ENCODE peak calls at places on chromosomes 13 and 19, in ten cellular contexts. One of them, this sample, is unnamed.

GRCh38 chr19:45275370-45275971 is 24.4 kb downstream of the MARK4 start:
- DNase-seq in HCT116: no peak
- DNase-seq in neural progenitor cell: no peak
- DNase-seq in neuronal stem cell: no peak
- DNase-seq in GM23248: no peak
- DNase-seq in IMR-90: peak
- DNase-seq in DND-41: no peak
- DNase-seq in mammary epithelial cell: no peak
- DNase-seq in SK-N-SH: peak
- DNase-seq in PC-9: no peak
- DNase-seq in this sample: no peak

GRCh38 chr13:113275387-113275786 is 21.7 kb upstream of the LAMP1 start:
- DNase-seq in HCT116: peak
- DNase-seq in SK-N-SH: peak
- DNase-seq in IMR-90: peak
- DNase-seq in mammary epithelial cell: peak
- DNase-seq in neural progenitor cell: peak
- DNase-seq in DND-41: peak
- DNase-seq in PC-9: peak
- DNase-seq in neuronal stem cell: no peak
- DNase-seq in GM23248: peak
- DNase-seq in this sample: peak

GRCh38 chr13:79540504-79540903 is 59.5 kb downstream of the NDFIP2 start:
- DNase-seq in IMR-90: no peak
- DNase-seq in GM23248: no peak
- DNase-seq in HCT116: no peak
- DNase-seq in mammary epithelial cell: no peak
- DNase-seq in neuronal stem cell: no peak
- DNase-seq in PC-9: no peak
- DNase-seq in neural progenitor cell: no peak
- DNase-seq in DND-41: no peak
- DNase-seq in SK-N-SH: no peak
- DNase-seq in this sample: no peak

GRCh38 chr19:54133312-54133956 is 4.1 kb upstream of the CNOT3 start:
- DNase-seq in SK-N-SH: no peak
- DNase-seq in neuronal stem cell: peak
- DNase-seq in GM23248: no peak
- DNase-seq in neural progenitor cell: peak
- DNase-seq in HCT116: peak
- DNase-seq in mammary epithelial cell: no peak
- DNase-seq in PC-9: peak
- DNase-seq in IMR-90: no peak
- DNase-seq in DND-41: no peak
- DNase-seq in this sample: peak

GRCh38 chr19:12544401-12544876 is 6.8 kb downstream of the ZNF564 start:
- DNase-seq in mammary epithelial cell: no peak
- DNase-seq in GM23248: peak
- DNase-seq in DND-41: no peak
- DNase-seq in IMR-90: peak
- DNase-seq in PC-9: no peak
- DNase-seq in SK-N-SH: no peak
- DNase-seq in neural progenitor cell: no peak
- DNase-seq in HCT116: no peak
- DNase-seq in neuronal stem cell: no peak
- DNase-seq in this sample: no peak

GRCh38 chr13:46160474-46161066 is 21.4 kb downstream of the LCP1 start:
- DNase-seq in PC-9: no peak
- DNase-seq in DND-41: peak
- DNase-seq in IMR-90: peak
- DNase-seq in SK-N-SH: peak
- DNase-seq in mammary epithelial cell: peak
- DNase-seq in neural progenitor cell: peak
- DNase-seq in GM23248: peak
- DNase-seq in neuronal stem cell: peak
- DNase-seq in HCT116: peak
- DNase-seq in this sample: no peak

GRCh38 chr13:106661236-106661635 is 93.3 kb upstream of the ARGLU1 start:
- DNase-seq in HCT116: no peak
- DNase-seq in DND-41: no peak
- DNase-seq in IMR-90: no peak
- DNase-seq in neural progenitor cell: peak
- DNase-seq in mammary epithelial cell: no peak
- DNase-seq in SK-N-SH: no peak
- DNase-seq in PC-9: no peak
- DNase-seq in neuronal stem cell: peak
- DNase-seq in GM23248: no peak
- DNase-seq in this sample: no peak

GRCh38 chr19:44757735-44758505 is 9.4 kb downstream of the BCL3 start:
- DNase-seq in SK-N-SH: peak
- DNase-seq in neuronal stem cell: peak
- DNase-seq in DND-41: no peak
- DNase-seq in mammary epithelial cell: no peak
- DNase-seq in HCT116: no peak
- DNase-seq in IMR-90: peak
- DNase-seq in neural progenitor cell: peak
- DNase-seq in GM23248: no peak
- DNase-seq in PC-9: no peak
- DNase-seq in this sample: peak

GRCh38 chr13:63541336-63541735 is 2125.7 kb upstream of the PCDH20 start:
- DNase-seq in neuronal stem cell: no peak
- DNase-seq in neural progenitor cell: no peak
- DNase-seq in IMR-90: no peak
- DNase-seq in PC-9: no peak
- DNase-seq in HCT116: no peak
- DNase-seq in mammary epithelial cell: no peak
- DNase-seq in DND-41: no peak
- DNase-seq in GM23248: no peak
- DNase-seq in SK-N-SH: no peak
- DNase-seq in this sample: no peak

GRCh38 chr19:1855828-1856255 is 7.5 kb downstream of the KLF16 start:
- DNase-seq in mammary epithelial cell: no peak
- DNase-seq in SK-N-SH: no peak
- DNase-seq in neural progenitor cell: no peak
- DNase-seq in HCT116: no peak
- DNase-seq in GM23248: peak
- DNase-seq in IMR-90: peak
- DNase-seq in neuronal stem cell: no peak
- DNase-seq in PC-9: no peak
- DNase-seq in DND-41: no peak
- DNase-seq in this sample: no peak

GRCh38 chr13:110689041-110689440 is 16.9 kb downstream of the CARS2 start:
- DNase-seq in SK-N-SH: no peak
- DNase-seq in GM23248: no peak
- DNase-seq in IMR-90: no peak
- DNase-seq in PC-9: no peak
- DNase-seq in neural progenitor cell: no peak
- DNase-seq in mammary epithelial cell: no peak
- DNase-seq in HCT116: no peak
- DNase-seq in neuronal stem cell: no peak
- DNase-seq in DND-41: no peak
- DNase-seq in this sample: no peak

GRCh38 chr19:34577531-34578101 is 96.1 kb downstream of the WTIP start:
- DNase-seq in neuronal stem cell: no peak
- DNase-seq in SK-N-SH: peak
- DNase-seq in GM23248: peak
- DNase-seq in IMR-90: no peak
- DNase-seq in HCT116: no peak
- DNase-seq in neural progenitor cell: peak
- DNase-seq in DND-41: no peak
- DNase-seq in mammary epithelial cell: no peak
- DNase-seq in PC-9: no peak
- DNase-seq in this sample: peak

GRCh38 chr19:7658219-7658686 is 10.6 kb upstream of the RETN start:
- DNase-seq in mammary epithelial cell: no peak
- DNase-seq in SK-N-SH: no peak
- DNase-seq in GM23248: peak
- DNase-seq in neural progenitor cell: peak
- DNase-seq in IMR-90: no peak
- DNase-seq in HCT116: no peak
- DNase-seq in neuronal stem cell: no peak
- DNase-seq in PC-9: no peak
- DNase-seq in DND-41: peak
- DNase-seq in this sample: no peak

GRCh38 chr19:17172624-17173345 is 42.4 kb upstream of the USE1 start:
- DNase-seq in DND-41: no peak
- DNase-seq in IMR-90: no peak
- DNase-seq in PC-9: peak
- DNase-seq in SK-N-SH: no peak
- DNase-seq in neural progenitor cell: no peak
- DNase-seq in HCT116: no peak
- DNase-seq in GM23248: no peak
- DNase-seq in mammary epithelial cell: no peak
- DNase-seq in neuronal stem cell: no peak
- DNase-seq in this sample: no peak

DNA sequence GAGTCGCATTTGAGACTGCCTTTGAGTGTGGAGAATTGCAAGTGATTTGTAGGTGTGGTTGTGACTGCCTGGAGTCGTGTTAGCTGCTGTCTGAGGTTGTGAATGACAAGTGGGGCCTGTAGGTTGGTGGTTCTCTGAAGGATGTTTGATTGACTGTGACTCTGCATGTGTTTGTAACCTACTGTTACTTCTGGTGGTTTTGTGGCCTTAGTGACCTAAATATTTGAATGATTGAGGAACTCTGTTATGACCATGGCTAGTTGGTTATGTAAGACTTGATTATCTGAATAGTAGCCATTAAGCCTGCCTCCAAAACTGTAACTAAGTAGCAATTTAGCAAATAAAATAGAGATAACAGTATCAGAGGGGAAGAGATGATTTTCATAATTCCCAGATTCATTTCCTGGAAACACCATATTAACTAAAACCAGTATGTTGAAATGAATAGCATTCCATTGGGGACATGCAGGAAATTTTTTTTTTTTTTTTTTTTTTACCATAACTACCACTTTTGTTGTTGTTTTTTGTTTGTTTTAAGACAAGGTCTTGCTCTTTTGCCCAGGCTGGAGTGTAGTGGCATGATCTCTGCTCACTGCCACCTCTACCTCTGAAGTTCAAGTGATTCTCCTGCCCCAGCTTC is 846 bp downstream of the ZNF382 start:
- DNase-seq in HCT116: no peak
- DNase-seq in mammary epithelial cell: peak
- DNase-seq in neural progenitor cell: no peak
- DNase-seq in GM23248: no peak
- DNase-seq in DND-41: no peak
- DNase-seq in IMR-90: no peak
- DNase-seq in neuronal stem cell: peak
- DNase-seq in SK-N-SH: no peak
- DNase-seq in PC-9: no peak
- DNase-seq in this sample: no peak
- H2AFZ ChIP-seq in HCT116: no peak
- H2AFZ ChIP-seq in mammary epithelial cell: peak
- H2AFZ ChIP-seq in neural progenitor cell: peak
- H2AFZ ChIP-seq in GM23248: peak
- H2AFZ ChIP-seq in DND-41: peak
- H2AFZ ChIP-seq in IMR-90: peak
- H2AFZ ChIP-seq in neuronal stem cell: peak
- H2AFZ ChIP-seq in SK-N-SH: peak
- H2AFZ ChIP-seq in PC-9: no peak
- H2AFZ ChIP-seq in this sample: no peak

GRCh38 chr19:41443813-41444455 is 978 bp downstream of the ERICH4 start:
- DNase-seq in DND-41: no peak
- DNase-seq in mammary epithelial cell: no peak
- DNase-seq in PC-9: no peak
- DNase-seq in SK-N-SH: no peak
- DNase-seq in IMR-90: no peak
- DNase-seq in neural progenitor cell: no peak
- DNase-seq in neuronal stem cell: no peak
- DNase-seq in GM23248: no peak
- DNase-seq in HCT116: no peak
- DNase-seq in this sample: no peak
- H2AFZ ChIP-seq in DND-41: no peak
- H2AFZ ChIP-seq in mammary epithelial cell: no peak
- H2AFZ ChIP-seq in PC-9: no peak
- H2AFZ ChIP-seq in SK-N-SH: no peak
- H2AFZ ChIP-seq in IMR-90: no peak
- H2AFZ ChIP-seq in neural progenitor cell: no peak
- H2AFZ ChIP-seq in neuronal stem cell: no peak
- H2AFZ ChIP-seq in GM23248: no peak
- H2AFZ ChIP-seq in HCT116: no peak
- H2AFZ ChIP-seq in this sample: no peak

DNA sequence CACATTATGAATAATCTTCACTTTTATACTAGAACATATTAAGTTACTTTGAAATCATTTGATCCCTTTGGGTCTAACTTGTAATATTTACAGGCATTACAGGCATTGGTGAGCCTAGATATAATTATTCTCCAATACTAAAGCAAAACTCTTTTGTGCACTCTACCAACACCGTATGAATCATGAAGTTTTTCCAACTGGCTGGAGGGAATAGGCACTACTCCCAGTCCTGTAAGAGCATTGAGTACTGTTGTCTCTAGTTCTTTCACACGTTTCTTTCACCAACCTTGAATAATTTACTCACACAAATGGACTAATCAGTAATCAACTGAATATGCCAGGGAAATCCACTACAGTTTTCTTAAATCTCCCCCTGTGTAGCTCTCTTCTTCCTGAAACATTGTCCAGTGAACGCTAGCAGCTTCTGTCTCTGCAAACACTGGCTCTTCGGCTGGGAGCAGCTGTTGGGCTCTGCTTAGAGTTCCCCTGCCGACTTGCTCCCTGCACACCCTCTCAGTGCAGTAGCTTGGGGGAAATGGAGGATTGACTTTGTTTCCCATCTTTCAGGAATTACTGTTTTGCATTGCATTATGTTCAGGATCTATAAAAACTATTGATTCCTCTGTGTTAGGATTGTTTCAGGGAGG is 476.7 kb downstream of the RFC3 start:
- DNase-seq in neural progenitor cell: peak
- DNase-seq in neuronal stem cell: no peak
- DNase-seq in GM23248: peak
- DNase-seq in PC-9: no peak
- DNase-seq in SK-N-SH: no peak
- DNase-seq in mammary epithelial cell: peak
- DNase-seq in DND-41: no peak
- DNase-seq in IMR-90: no peak
- DNase-seq in HCT116: no peak
- DNase-seq in this sample: no peak
- H2AFZ ChIP-seq in neural progenitor cell: peak
- H2AFZ ChIP-seq in neuronal stem cell: no peak
- H2AFZ ChIP-seq in GM23248: peak
- H2AFZ ChIP-seq in PC-9: no peak
- H2AFZ ChIP-seq in SK-N-SH: no peak
- H2AFZ ChIP-seq in mammary epithelial cell: peak
- H2AFZ ChIP-seq in DND-41: no peak
- H2AFZ ChIP-seq in IMR-90: no peak
- H2AFZ ChIP-seq in HCT116: no peak
- H2AFZ ChIP-seq in this sample: no peak

DNA sequence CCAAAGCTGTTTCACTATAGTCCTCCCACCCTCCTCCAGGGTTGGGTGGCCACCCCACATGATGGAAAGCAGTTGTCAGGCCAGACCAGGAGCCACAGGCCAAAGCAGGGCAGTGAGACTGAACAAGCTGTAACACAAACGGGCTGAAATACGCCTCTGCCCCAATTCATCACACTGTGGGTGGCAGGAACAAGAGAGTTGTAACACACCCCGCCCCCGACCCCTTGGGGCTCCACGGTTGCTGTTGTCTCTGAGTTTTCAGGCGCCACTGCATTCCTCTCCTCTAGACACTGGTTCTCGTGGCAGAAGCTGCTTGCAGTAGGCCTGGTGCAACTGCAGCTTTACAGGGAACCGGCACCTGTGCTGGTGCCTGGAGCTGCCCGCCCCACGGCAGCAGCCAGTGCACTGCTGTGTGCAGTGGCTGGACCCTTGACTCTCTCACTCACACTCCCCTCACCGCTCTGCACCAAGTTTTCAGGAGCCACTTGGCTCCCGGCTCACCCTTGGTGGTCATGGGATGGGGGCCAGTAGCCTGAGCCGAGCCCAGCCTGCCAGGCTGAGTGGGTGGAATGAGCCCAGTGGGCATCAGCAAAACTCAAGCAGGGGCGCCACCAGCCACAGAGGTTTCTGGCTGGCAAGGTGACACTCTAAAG is 1314.5 kb upstream of the MIR17HG start:
- DNase-seq in GM23248: no peak
- DNase-seq in neural progenitor cell: peak
- DNase-seq in neuronal stem cell: no peak
- DNase-seq in SK-N-SH: no peak
- DNase-seq in PC-9: no peak
- DNase-seq in HCT116: no peak
- DNase-seq in DND-41: no peak
- DNase-seq in IMR-90: no peak
- DNase-seq in mammary epithelial cell: no peak
- DNase-seq in this sample: peak
- H2AFZ ChIP-seq in GM23248: no peak
- H2AFZ ChIP-seq in neural progenitor cell: peak
- H2AFZ ChIP-seq in neuronal stem cell: peak
- H2AFZ ChIP-seq in SK-N-SH: no peak
- H2AFZ ChIP-seq in PC-9: no peak
- H2AFZ ChIP-seq in HCT116: no peak
- H2AFZ ChIP-seq in DND-41: no peak
- H2AFZ ChIP-seq in IMR-90: no peak
- H2AFZ ChIP-seq in mammary epithelial cell: peak
- H2AFZ ChIP-seq in this sample: no peak

This sample was measured in H9.